ENCODE peak calls at places on chromosomes 11 and 22, in four cellular contexts. One of them, this sample, is unnamed.

GRCh38 chr11:98507208-98507607 is 513.5 kb upstream of the CNTN5 start:
- DNase-seq in naive B cell: no peak
- DNase-seq in anterior cingulate cortex: no peak
- DNase-seq in activated CD4-positive, alpha-beta T cell treated with anti-CD3 and anti-CD28 coated beads, Interleukin-2, amount 10 ng/mL, durations not matched to agents 7 days and 5 days: no peak
- DNase-seq in this sample: no peak

GRCh38 chr11:69881467-69882269 is 62.5 kb upstream of the FGF3 start:
- DNase-seq in naive B cell: no peak
- DNase-seq in anterior cingulate cortex: no peak
- DNase-seq in activated CD4-positive, alpha-beta T cell treated with anti-CD3 and anti-CD28 coated beads, Interleukin-2, amount 10 ng/mL, durations not matched to agents 7 days and 5 days: no peak
- DNase-seq in this sample: no peak

GRCh38 chr11:71466358-71466757 is 13.4 kb downstream of the NADSYN1 start:
- DNase-seq in naive B cell: no peak
- DNase-seq in anterior cingulate cortex: no peak
- DNase-seq in activated CD4-positive, alpha-beta T cell treated with anti-CD3 and anti-CD28 coated beads, Interleukin-2, amount 10 ng/mL, durations not matched to agents 7 days and 5 days: no peak
- DNase-seq in this sample: no peak

GRCh38 chr22:46761017-46761416 is 1.4 kb upstream of the TBC1D22A start:
- DNase-seq in naive B cell: no peak
- DNase-seq in anterior cingulate cortex: no peak
- DNase-seq in activated CD4-positive, alpha-beta T cell treated with anti-CD3 and anti-CD28 coated beads, Interleukin-2, amount 10 ng/mL, durations not matched to agents 7 days and 5 days: no peak
- DNase-seq in this sample: no peak

GRCh38 chr11:16291729-16292128 is 64.6 kb downstream of the SOX6 start:
- DNase-seq in naive B cell: no peak
- DNase-seq in anterior cingulate cortex: no peak
- DNase-seq in activated CD4-positive, alpha-beta T cell treated with anti-CD3 and anti-CD28 coated beads, Interleukin-2, amount 10 ng/mL, durations not matched to agents 7 days and 5 days: no peak
- DNase-seq in this sample: no peak

GRCh38 chr11:116842909-116843308 is 5.5 kb upstream of the APOA1 start:
- DNase-seq in naive B cell: no peak
- DNase-seq in anterior cingulate cortex: no peak
- DNase-seq in activated CD4-positive, alpha-beta T cell treated with anti-CD3 and anti-CD28 coated beads, Interleukin-2, amount 10 ng/mL, durations not matched to agents 7 days and 5 days: no peak
- DNase-seq in this sample: no peak

GRCh38 chr11:77213589-77214428 is 85.8 kb downstream of the MYO7A start:
- DNase-seq in naive B cell: no peak
- DNase-seq in anterior cingulate cortex: no peak
- DNase-seq in activated CD4-positive, alpha-beta T cell treated with anti-CD3 and anti-CD28 coated beads, Interleukin-2, amount 10 ng/mL, durations not matched to agents 7 days and 5 days: no peak
- DNase-seq in this sample: no peak

GRCh38 chr11:65435981-65436411 is 13.4 kb downstream of the NEAT1 start:
- DNase-seq in naive B cell: no peak
- DNase-seq in anterior cingulate cortex: no peak
- DNase-seq in activated CD4-positive, alpha-beta T cell treated with anti-CD3 and anti-CD28 coated beads, Interleukin-2, amount 10 ng/mL, durations not matched to agents 7 days and 5 days: no peak
- DNase-seq in this sample: no peak

GRCh38 chr11:75240381-75241035 is at the start of gene TPBGL:
- DNase-seq in naive B cell: no peak
- DNase-seq in anterior cingulate cortex: no peak
- DNase-seq in activated CD4-positive, alpha-beta T cell treated with anti-CD3 and anti-CD28 coated beads, Interleukin-2, amount 10 ng/mL, durations not matched to agents 7 days and 5 days: no peak
- DNase-seq in this sample: no peak

GRCh38 chr22:20748082-20748481 is 25.8 kb upstream of the SERPIND1 start:
- DNase-seq in naive B cell: no peak
- DNase-seq in anterior cingulate cortex: no peak
- DNase-seq in activated CD4-positive, alpha-beta T cell treated with anti-CD3 and anti-CD28 coated beads, Interleukin-2, amount 10 ng/mL, durations not matched to agents 7 days and 5 days: no peak
- DNase-seq in this sample: no peak

GRCh38 chr11:71240865-71241691 is 11.3 kb downstream of the SHANK2 start:
- DNase-seq in naive B cell: no peak
- DNase-seq in anterior cingulate cortex: peak
- DNase-seq in activated CD4-positive, alpha-beta T cell treated with anti-CD3 and anti-CD28 coated beads, Interleukin-2, amount 10 ng/mL, durations not matched to agents 7 days and 5 days: no peak
- DNase-seq in this sample: no peak

GRCh38 chr22:20080776-20081654 is 974 bp downstream of the DGCR8 start:
- DNase-seq in naive B cell: no peak
- DNase-seq in anterior cingulate cortex: no peak
- DNase-seq in activated CD4-positive, alpha-beta T cell treated with anti-CD3 and anti-CD28 coated beads, Interleukin-2, amount 10 ng/mL, durations not matched to agents 7 days and 5 days: peak
- DNase-seq in this sample: peak

GRCh38 chr11:33721291-33721840 is 14.9 kb downstream of the CD59 start:
- DNase-seq in naive B cell: no peak
- DNase-seq in anterior cingulate cortex: no peak
- DNase-seq in activated CD4-positive, alpha-beta T cell treated with anti-CD3 and anti-CD28 coated beads, Interleukin-2, amount 10 ng/mL, durations not matched to agents 7 days and 5 days: no peak
- DNase-seq in this sample: no peak

GRCh38 chr11:76935030-76935429 is 74.3 kb downstream of the ACER3 start:
- DNase-seq in naive B cell: no peak
- DNase-seq in anterior cingulate cortex: no peak
- DNase-seq in activated CD4-positive, alpha-beta T cell treated with anti-CD3 and anti-CD28 coated beads, Interleukin-2, amount 10 ng/mL, durations not matched to agents 7 days and 5 days: no peak
- DNase-seq in this sample: peak

GRCh38 chr22:27639180-27640086 is 162.1 kb downstream of the MN1 start:
- DNase-seq in naive B cell: no peak
- DNase-seq in anterior cingulate cortex: no peak
- DNase-seq in activated CD4-positive, alpha-beta T cell treated with anti-CD3 and anti-CD28 coated beads, Interleukin-2, amount 10 ng/mL, durations not matched to agents 7 days and 5 days: no peak
- DNase-seq in this sample: no peak

GRCh38 chr11:30586251-30587144 is at the start of gene MPPED2:
- DNase-seq in naive B cell: peak
- DNase-seq in anterior cingulate cortex: no peak
- DNase-seq in activated CD4-positive, alpha-beta T cell treated with anti-CD3 and anti-CD28 coated beads, Interleukin-2, amount 10 ng/mL, durations not matched to agents 7 days and 5 days: peak
- DNase-seq in this sample: no peak

GRCh38 chr11:43243901-43244300 is 67.9 kb upstream of the API5 start:
- DNase-seq in naive B cell: no peak
- DNase-seq in anterior cingulate cortex: no peak
- DNase-seq in activated CD4-positive, alpha-beta T cell treated with anti-CD3 and anti-CD28 coated beads, Interleukin-2, amount 10 ng/mL, durations not matched to agents 7 days and 5 days: no peak
- DNase-seq in this sample: no peak

GRCh38 chr22:42074153-42074750 is at the start of gene PHETA2:
- DNase-seq in naive B cell: peak
- DNase-seq in anterior cingulate cortex: no peak
- DNase-seq in activated CD4-positive, alpha-beta T cell treated with anti-CD3 and anti-CD28 coated beads, Interleukin-2, amount 10 ng/mL, durations not matched to agents 7 days and 5 days: peak
- DNase-seq in this sample: no peak

GRCh38 chr11:62427630-62428233 is 8.9 kb downstream of the SCGB1A1 start:
- DNase-seq in naive B cell: no peak
- DNase-seq in anterior cingulate cortex: no peak
- DNase-seq in activated CD4-positive, alpha-beta T cell treated with anti-CD3 and anti-CD28 coated beads, Interleukin-2, amount 10 ng/mL, durations not matched to agents 7 days and 5 days: peak
- DNase-seq in this sample: no peak

GRCh38 chr11:70566768-70567530 is 168.6 kb downstream of the CTTN start:
- DNase-seq in naive B cell: no peak
- DNase-seq in anterior cingulate cortex: no peak
- DNase-seq in activated CD4-positive, alpha-beta T cell treated with anti-CD3 and anti-CD28 coated beads, Interleukin-2, amount 10 ng/mL, durations not matched to agents 7 days and 5 days: no peak
- DNase-seq in this sample: no peak

GRCh38 chr11:125170001-125170405 is 5.5 kb downstream of the PKNOX2 start:
- DNase-seq in naive B cell: no peak
- DNase-seq in anterior cingulate cortex: no peak
- DNase-seq in activated CD4-positive, alpha-beta T cell treated with anti-CD3 and anti-CD28 coated beads, Interleukin-2, amount 10 ng/mL, durations not matched to agents 7 days and 5 days: no peak
- DNase-seq in this sample: no peak

GRCh38 chr11:126697937-126698336 is 302.6 kb downstream of the KIRREL3 start:
- DNase-seq in naive B cell: no peak
- DNase-seq in anterior cingulate cortex: no peak
- DNase-seq in activated CD4-positive, alpha-beta T cell treated with anti-CD3 and anti-CD28 coated beads, Interleukin-2, amount 10 ng/mL, durations not matched to agents 7 days and 5 days: no peak
- DNase-seq in this sample: no peak

GRCh38 chr11:81005595-81005994 is 1564.8 kb upstream of the TENM4 start:
- DNase-seq in naive B cell: no peak
- DNase-seq in anterior cingulate cortex: no peak
- DNase-seq in activated CD4-positive, alpha-beta T cell treated with anti-CD3 and anti-CD28 coated beads, Interleukin-2, amount 10 ng/mL, durations not matched to agents 7 days and 5 days: no peak
- DNase-seq in this sample: no peak

GRCh38 chr11:134862168-134862567 is 450.1 kb upstream of the B3GAT1 start:
- DNase-seq in naive B cell: no peak
- DNase-seq in anterior cingulate cortex: no peak
- DNase-seq in activated CD4-positive, alpha-beta T cell treated with anti-CD3 and anti-CD28 coated beads, Interleukin-2, amount 10 ng/mL, durations not matched to agents 7 days and 5 days: no peak
- DNase-seq in this sample: no peak

GRCh38 chr22:49079743-49080500 is 747.8 kb downstream of the BRD1 start:
- DNase-seq in naive B cell: no peak
- DNase-seq in anterior cingulate cortex: no peak
- DNase-seq in activated CD4-positive, alpha-beta T cell treated with anti-CD3 and anti-CD28 coated beads, Interleukin-2, amount 10 ng/mL, durations not matched to agents 7 days and 5 days: no peak
- DNase-seq in this sample: no peak

GRCh38 chr11:72808415-72808814 is 5.8 kb upstream of the ATG16L2 start:
- DNase-seq in naive B cell: no peak
- DNase-seq in anterior cingulate cortex: no peak
- DNase-seq in activated CD4-positive, alpha-beta T cell treated with anti-CD3 and anti-CD28 coated beads, Interleukin-2, amount 10 ng/mL, durations not matched to agents 7 days and 5 days: no peak
- DNase-seq in this sample: no peak

GRCh38 chr11:88377661-88378060 is 40.1 kb upstream of the CTSC start:
- DNase-seq in naive B cell: no peak
- DNase-seq in anterior cingulate cortex: no peak
- DNase-seq in activated CD4-positive, alpha-beta T cell treated with anti-CD3 and anti-CD28 coated beads, Interleukin-2, amount 10 ng/mL, durations not matched to agents 7 days and 5 days: no peak
- DNase-seq in this sample: no peak

GRCh38 chr11:64990222-64990918 is 6.4 kb downstream of the BATF2 start:
- DNase-seq in naive B cell: peak
- DNase-seq in anterior cingulate cortex: no peak
- DNase-seq in activated CD4-positive, alpha-beta T cell treated with anti-CD3 and anti-CD28 coated beads, Interleukin-2, amount 10 ng/mL, durations not matched to agents 7 days and 5 days: no peak
- DNase-seq in this sample: peak

GRCh38 chr22:37428649-37429586 is 1.6 kb upstream of the ELFN2 start:
- DNase-seq in naive B cell: peak
- DNase-seq in anterior cingulate cortex: no peak
- DNase-seq in activated CD4-positive, alpha-beta T cell treated with anti-CD3 and anti-CD28 coated beads, Interleukin-2, amount 10 ng/mL, durations not matched to agents 7 days and 5 days: peak
- DNase-seq in this sample: peak